ENCODE peak calls at places on chromosome 12, in five cellular contexts. One of them, this sample, is unnamed.

GRCh38 chr12:45305904-45306303 is 90.0 kb downstream of the ANO6 start:
- DNase-seq in heart left ventricle: peak
- DNase-seq in esophagus squamous epithelium: no peak
- DNase-seq in ovary: no peak
- DNase-seq in uterus: no peak
- DNase-seq in this sample: no peak

GRCh38 chr12:124786065-124786964 is 77.3 kb downstream of the SCARB1 start:
- DNase-seq in uterus: peak
- DNase-seq in ovary: no peak
- DNase-seq in heart left ventricle: peak
- DNase-seq in esophagus squamous epithelium: no peak
- DNase-seq in this sample: peak

GRCh38 chr12:124765571-124766489 is 97.8 kb downstream of the SCARB1 start:
- DNase-seq in ovary: no peak
- DNase-seq in esophagus squamous epithelium: no peak
- DNase-seq in uterus: no peak
- DNase-seq in heart left ventricle: no peak
- DNase-seq in this sample: no peak

GRCh38 chr12:131135311-131135785 is 181.6 kb downstream of the ADGRD1 start:
- DNase-seq in ovary: no peak
- DNase-seq in esophagus squamous epithelium: no peak
- DNase-seq in uterus: no peak
- DNase-seq in heart left ventricle: no peak
- DNase-seq in this sample: no peak

GRCh38 chr12:65779091-65779642 is 45.1 kb upstream of the HMGA2 start:
- DNase-seq in ovary: no peak
- DNase-seq in esophagus squamous epithelium: no peak
- DNase-seq in heart left ventricle: no peak
- DNase-seq in uterus: no peak
- DNase-seq in this sample: peak

GRCh38 chr12:54299515-54300266 is 1.1 kb downstream of the NFE2 start:
- DNase-seq in esophagus squamous epithelium: no peak
- DNase-seq in heart left ventricle: no peak
- DNase-seq in uterus: no peak
- DNase-seq in ovary: no peak
- DNase-seq in this sample: no peak

GRCh38 chr12:54596526-54596946 is 8.1 kb upstream of the PPP1R1A start:
- DNase-seq in heart left ventricle: peak
- DNase-seq in uterus: peak
- DNase-seq in ovary: peak
- DNase-seq in esophagus squamous epithelium: no peak
- DNase-seq in this sample: no peak

GRCh38 chr12:43805149-43805856 is 814 bp downstream of the TWF1 start:
- DNase-seq in esophagus squamous epithelium: no peak
- DNase-seq in uterus: no peak
- DNase-seq in heart left ventricle: no peak
- DNase-seq in ovary: no peak
- DNase-seq in this sample: no peak

GRCh38 chr12:116295327-116296263 is 18.1 kb upstream of the MED13L start:
- DNase-seq in esophagus squamous epithelium: no peak
- DNase-seq in ovary: no peak
- DNase-seq in heart left ventricle: no peak
- DNase-seq in uterus: no peak
- DNase-seq in this sample: peak

GRCh38 chr12:94977766-94978468 is 25.6 kb downstream of the NDUFA12 start:
- DNase-seq in ovary: no peak
- DNase-seq in uterus: no peak
- DNase-seq in esophagus squamous epithelium: no peak
- DNase-seq in heart left ventricle: no peak
- DNase-seq in this sample: no peak

GRCh38 chr12:26783133-26783531 is 49.9 kb downstream of the ITPR2 start:
- DNase-seq in heart left ventricle: no peak
- DNase-seq in uterus: no peak
- DNase-seq in ovary: no peak
- DNase-seq in esophagus squamous epithelium: no peak
- DNase-seq in this sample: no peak

GRCh38 chr12:94109154-94109553 is 39.2 kb upstream of the PLXNC1 start:
- DNase-seq in heart left ventricle: no peak
- DNase-seq in uterus: no peak
- DNase-seq in esophagus squamous epithelium: no peak
- DNase-seq in ovary: no peak
- DNase-seq in this sample: no peak

GRCh38 chr12:44342371-44342770 is 506.5 kb downstream of the TMEM117 start:
- DNase-seq in ovary: no peak
- DNase-seq in heart left ventricle: no peak
- DNase-seq in uterus: no peak
- DNase-seq in esophagus squamous epithelium: no peak
- DNase-seq in this sample: no peak

GRCh38 chr12:70045036-70045435 is 198.2 kb upstream of the CNOT2 start:
- DNase-seq in esophagus squamous epithelium: no peak
- DNase-seq in ovary: no peak
- DNase-seq in uterus: peak
- DNase-seq in heart left ventricle: peak
- DNase-seq in this sample: no peak

GRCh38 chr12:27975222-27976136 is 2.9 kb upstream of the PTHLH start:
- DNase-seq in uterus: no peak
- DNase-seq in ovary: peak
- DNase-seq in esophagus squamous epithelium: no peak
- DNase-seq in heart left ventricle: peak
- DNase-seq in this sample: no peak

GRCh38 chr12:76259660-76260389 is 88.4 kb downstream of the BBS10 start:
- DNase-seq in esophagus squamous epithelium: no peak
- DNase-seq in ovary: no peak
- DNase-seq in heart left ventricle: no peak
- DNase-seq in uterus: no peak
- DNase-seq in this sample: no peak

GRCh38 chr12:112513496-112513895 is 94.7 kb downstream of the PTPN11 start:
- DNase-seq in heart left ventricle: no peak
- DNase-seq in ovary: no peak
- DNase-seq in uterus: no peak
- DNase-seq in esophagus squamous epithelium: no peak
- DNase-seq in this sample: no peak

GRCh38 chr12:20460956-20461355 is 92.6 kb downstream of the PDE3A start:
- DNase-seq in esophagus squamous epithelium: no peak
- DNase-seq in uterus: no peak
- DNase-seq in heart left ventricle: no peak
- DNase-seq in ovary: no peak
- DNase-seq in this sample: no peak

GRCh38 chr12:120710805-120711296 is 593 bp downstream of the UNC119B start:
- DNase-seq in uterus: peak
- DNase-seq in ovary: peak
- DNase-seq in esophagus squamous epithelium: no peak
- DNase-seq in heart left ventricle: no peak
- DNase-seq in this sample: no peak

GRCh38 chr12:80567391-80567790 is 123.4 kb downstream of the PTPRQ start:
- DNase-seq in heart left ventricle: no peak
- DNase-seq in ovary: no peak
- DNase-seq in uterus: no peak
- DNase-seq in esophagus squamous epithelium: no peak
- DNase-seq in this sample: no peak

DNA sequence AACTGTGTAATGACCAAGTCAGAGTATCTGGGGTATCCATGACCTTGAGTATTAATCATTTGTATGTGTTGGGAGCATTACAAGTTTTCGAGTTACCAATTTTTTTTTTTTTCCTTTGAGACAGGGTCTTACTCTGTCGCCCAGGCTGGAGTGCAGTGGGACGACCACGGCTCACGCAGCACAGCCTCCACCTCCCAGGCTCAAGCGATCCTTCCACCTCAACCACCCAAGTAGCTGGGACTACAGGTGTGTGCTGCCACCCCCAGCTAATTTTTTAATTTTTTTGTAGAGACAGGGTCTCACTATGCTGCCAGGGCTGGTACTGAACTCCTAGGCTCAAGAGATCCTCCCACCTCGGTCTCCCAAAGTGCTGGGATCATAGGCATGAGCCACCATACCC is 19.7 kb downstream of the SSH1 start:
- DNase-seq in heart left ventricle: no peak
- DNase-seq in uterus: no peak
- DNase-seq in esophagus squamous epithelium: no peak
- DNase-seq in ovary: no peak
- DNase-seq in this sample: no peak
- TF ChIP-seq POLR2A in heart left ventricle: no peak
- TF ChIP-seq POLR2A in uterus: no peak
- TF ChIP-seq POLR2A in esophagus squamous epithelium: no peak
- TF ChIP-seq POLR2A in ovary: no peak
- TF ChIP-seq POLR2A in this sample: no peak

GRCh38 chr12:49126852-49127763 is 4.1 kb downstream of the TUBA1B start:
- DNase-seq in ovary: no peak
- DNase-seq in esophagus squamous epithelium: no peak
- DNase-seq in uterus: no peak
- DNase-seq in heart left ventricle: no peak
- DNase-seq in this sample: no peak
- TF ChIP-seq POLR2A in ovary: no peak
- TF ChIP-seq POLR2A in esophagus squamous epithelium: no peak
- TF ChIP-seq POLR2A in uterus: no peak
- TF ChIP-seq POLR2A in heart left ventricle: no peak
- TF ChIP-seq POLR2A in this sample: no peak

GRCh38 chr12:106145539-106146447 is 7.0 kb upstream of the NUAK1 start:
- DNase-seq in uterus: no peak
- DNase-seq in heart left ventricle: peak
- DNase-seq in esophagus squamous epithelium: no peak
- DNase-seq in ovary: no peak
- DNase-seq in this sample: no peak
- TF ChIP-seq POLR2A in uterus: no peak
- TF ChIP-seq POLR2A in heart left ventricle: peak
- TF ChIP-seq POLR2A in esophagus squamous epithelium: no peak
- TF ChIP-seq POLR2A in ovary: no peak
- TF ChIP-seq POLR2A in this sample: no peak

GRCh38 chr12:6277982-6278438 is 32.5 kb upstream of the PLEKHG6 start:
- DNase-seq in esophagus squamous epithelium: no peak
- DNase-seq in ovary: no peak
- DNase-seq in heart left ventricle: no peak
- DNase-seq in uterus: no peak
- DNase-seq in this sample: no peak
- TF ChIP-seq POLR2A in esophagus squamous epithelium: no peak
- TF ChIP-seq POLR2A in ovary: no peak
- TF ChIP-seq POLR2A in heart left ventricle: no peak
- TF ChIP-seq POLR2A in uterus: no peak
- TF ChIP-seq POLR2A in this sample: no peak

GRCh38 chr12:60845696-60846095 is 1249.9 kb downstream of the SLC16A7 start:
- DNase-seq in esophagus squamous epithelium: no peak
- DNase-seq in heart left ventricle: no peak
- DNase-seq in ovary: no peak
- DNase-seq in uterus: no peak
- DNase-seq in this sample: no peak
- TF ChIP-seq POLR2A in esophagus squamous epithelium: no peak
- TF ChIP-seq POLR2A in heart left ventricle: no peak
- TF ChIP-seq POLR2A in ovary: no peak
- TF ChIP-seq POLR2A in uterus: no peak
- TF ChIP-seq POLR2A in this sample: no peak

GRCh38 chr12:52871291-52871961 is 22.6 kb upstream of the KRT78 start:
- DNase-seq in ovary: no peak
- DNase-seq in heart left ventricle: no peak
- DNase-seq in uterus: no peak
- DNase-seq in esophagus squamous epithelium: no peak
- DNase-seq in this sample: no peak
- TF ChIP-seq POLR2A in ovary: no peak
- TF ChIP-seq POLR2A in heart left ventricle: no peak
- TF ChIP-seq POLR2A in uterus: no peak
- TF ChIP-seq POLR2A in esophagus squamous epithelium: peak
- TF ChIP-seq POLR2A in this sample: no peak

DNA sequence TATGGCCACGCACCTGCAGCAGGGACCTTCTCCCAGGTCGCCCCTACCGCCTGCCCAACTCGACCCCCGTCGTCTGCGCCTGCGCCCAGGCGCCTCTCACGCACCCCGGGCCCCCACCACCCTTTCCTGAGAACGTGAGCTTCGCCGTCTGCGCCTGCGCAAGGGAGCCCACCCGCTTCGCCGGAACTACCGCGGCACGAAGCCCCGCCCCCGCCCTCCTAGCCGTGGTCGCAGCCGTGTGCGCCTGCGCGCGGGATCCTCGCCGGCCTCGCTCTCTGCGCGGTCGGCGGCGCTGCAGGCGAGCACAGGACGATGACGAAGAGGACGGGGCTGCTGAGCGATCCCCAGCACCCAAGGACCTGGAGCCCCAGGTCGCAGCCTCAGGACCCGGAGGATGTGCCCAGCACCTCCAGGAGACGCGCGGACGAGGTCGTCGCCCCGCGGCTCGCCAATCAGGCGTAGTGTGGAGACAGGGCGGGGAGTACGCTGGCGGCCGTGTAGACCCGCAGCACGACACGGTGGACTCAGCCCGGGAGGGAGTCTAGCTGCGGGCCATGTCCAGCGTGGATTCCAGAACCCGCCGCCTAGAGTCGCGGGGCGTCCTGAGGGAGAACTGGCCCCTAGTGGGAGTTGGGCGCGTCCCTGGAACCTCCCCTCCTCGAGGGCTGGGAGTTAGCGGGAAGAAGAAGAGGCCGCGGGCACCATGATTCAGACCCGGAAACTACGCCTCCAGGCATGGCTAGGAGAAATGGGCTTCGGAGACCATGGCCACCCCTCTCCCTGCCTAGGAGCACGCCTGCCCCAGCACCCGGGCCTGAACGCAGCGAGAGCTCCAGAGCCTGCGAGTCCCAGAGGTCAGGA is 1120.8 kb upstream of the TMEM132C start:
- DNase-seq in heart left ventricle: peak
- DNase-seq in ovary: peak
- DNase-seq in esophagus squamous epithelium: no peak
- DNase-seq in uterus: peak
- DNase-seq in this sample: peak
- TF ChIP-seq POLR2A in heart left ventricle: peak
- TF ChIP-seq POLR2A in ovary: no peak
- TF ChIP-seq POLR2A in esophagus squamous epithelium: peak
- TF ChIP-seq POLR2A in uterus: no peak
- TF ChIP-seq POLR2A in this sample: no peak

This sample was measured in esophagus muscularis mucosa.